ENCODE peak calls at places on chromosomes 1 and 21, in five cellular contexts. B, Z, C, S and N are unnamed samples. For H3K4me1, the result is how much of the 10 kb centered on the place peaks cover.

GRCh38 chr1:224851850-224852261 is 77.6 kb upstream of the DNAH14 start:
- ATAC-seq in B (peak), S (peak), C (peak), Z (peak), N (peak)

GRCh38 chr1:208302702-208303101 is 58.5 kb upstream of the PLXNA2 start:
- ATAC-seq in Z (no peak), C (no peak), S (no peak), B (no peak), N (no peak)

GRCh38 chr1:19344372-19344810 is 32.3 kb downstream of the SLC66A1 start:
- ATAC-seq in S (peak), Z (peak), B (peak), C (peak), N (peak)

GRCh38 chr21:42834730-42835191 is 44.6 kb downstream of the WDR4 start:
- ATAC-seq in Z (no peak), S (no peak), B (no peak), C (no peak), N (no peak)

GRCh38 chr1:206708882-206709281 is 24.2 kb downstream of the MAPKAPK2 start:
- ATAC-seq in C (no peak), S (no peak), Z (no peak), B (peak), N (no peak)

GRCh38 chr1:232589809-232590741 is 39.9 kb downstream of the SIPA1L2 start:
- ATAC-seq in B (no peak), Z (peak), S (no peak), C (peak), N (no peak)

GRCh38 chr1:244369256-244370057 is 82.3 kb downstream of the ADSS2 start:
- ATAC-seq in Z (no peak), B (no peak), C (no peak), S (no peak), N (no peak)

GRCh38 chr1:153525088-153525713 is 10.6 kb downstream of the S100A6 start:
- ATAC-seq in S (peak), B (peak), Z (peak), C (no peak), N (peak)

GRCh38 chr1:161215079-161215478 is at the start of gene FCER1G:
- ATAC-seq in C (no peak), S (peak), Z (peak), B (no peak), N (peak)

GRCh38 chr1:23567996-23568607 is 8.8 kb upstream of the ID3 start:
- ATAC-seq in S (peak), C (peak), B (no peak), Z (peak), N (peak)

GRCh38 chr1:22976461-22977243 is 4.0 kb upstream of the LACTBL1 start:
- ATAC-seq in C (peak), S (peak), B (peak), Z (peak), N (peak)

GRCh38 chr1:183270541-183271141 is 84.6 kb downstream of the LAMC2 start:
- ATAC-seq in S (no peak), B (no peak), C (peak), Z (peak), N (no peak)

GRCh38 chr1:234631721-234632125 is 21.7 kb upstream of the IRF2BP2 start:
- ATAC-seq in Z (peak), S (peak), B (peak), C (no peak), N (peak)

GRCh38 chr1:175005085-175005783 is 5.5 kb downstream of the CACYBP start:
- ATAC-seq in Z (no peak), B (no peak), S (no peak), C (no peak), N (no peak)

GRCh38 chr1:232629250-232630046 is 485 bp downstream of the SIPA1L2 start:
- ATAC-seq in C (peak), S (no peak), Z (peak), B (peak), N (no peak)

GRCh38 chr1:44636711-44637589 is 37.3 kb downstream of the TMEM53 start:
- ATAC-seq in C (no peak), S (peak), Z (no peak), B (no peak), N (no peak)

GRCh38 chr1:39509360-39510009 is 18.0 kb downstream of the BMP8A start:
- ATAC-seq in S (peak), Z (peak), C (peak), B (no peak), N (peak)

GRCh38 chr1:168135116-168135981 is 1.4 kb downstream of the GPR161 start:
- ATAC-seq in Z (no peak), S (peak), B (peak), C (no peak), N (no peak)

GRCh38 chr1:248375446-248375845 is at the start of gene OR2T6:
- ATAC-seq in S (no peak), B (no peak), C (no peak), Z (no peak), N (no peak)

GRCh38 chr1:91864017-91864700 is 21.8 kb downstream of the TGFBR3 start:
- ATAC-seq in Z (peak), C (peak), B (no peak), S (no peak), N (no peak)

GRCh38 chr1:14113841-14114567 is 414.0 kb downstream of the PRDM2 start:
- ATAC-seq in Z (peak), B (peak), C (peak), S (peak), N (peak)

GRCh38 chr1:221200464-221200863 is 321.2 kb downstream of the HLX start:
- ATAC-seq in C (peak), Z (no peak), S (no peak), B (no peak), N (no peak)

GRCh38 chr1:221761354-221762002 is 19.6 kb upstream of the DUSP10 start:
- ATAC-seq in C (peak), Z (no peak), B (no peak), S (peak), N (no peak)

GRCh38 chr1:196896355-196896754 is 8.5 kb downstream of the CFHR4 start:
- ATAC-seq in B (no peak), S (no peak), C (no peak), Z (no peak), N (no peak)

GRCh38 chr1:223834660-223835263 is 11.0 kb downstream of the TP53BP2 start:
- ATAC-seq in S (peak), Z (no peak), C (no peak), B (no peak), N (peak)
- H3K4me1 ChIP-seq in S (under half), Z (half or more), C (under half), B (half or more), N (under half)

GRCh38 chr1:37557402-37557801 is 662 bp downstream of the DNALI1 start:
- ATAC-seq in S (no peak), B (no peak), Z (no peak), C (no peak), N (no peak)
- H3K4me3 ChIP-seq in S (no peak), B (no peak), Z (peak), C (no peak), N (no peak)

GRCh38 chr1:74235153-74235552 is at the start of gene TNNI3K:
- ATAC-seq in B (no peak), Z (no peak), C (no peak), S (no peak), N (no peak)
- TF ChIP-seq EP300 in B (no peak), Z (no peak), C (no peak), S (no peak), N (no peak)

GRCh38 chr1:230174765-230175747 is 108.0 kb downstream of the GALNT2 start:
- ATAC-seq in B (no peak), Z (no peak), C (no peak), S (peak), N (no peak)
- H3K4me1 ChIP-seq in B (under half), Z (under half), C (under half), S (under half), N (half or more)

GRCh38 chr1:226108935-226109828 is 46.7 kb downstream of the H3-3A start:
- ATAC-seq in Z (peak), B (peak), C (peak), S (no peak), N (peak)
- H3K4me3 ChIP-seq in Z (peak), B (peak), C (peak), S (peak), N (peak)

GRCh38 chr1:63787875-63788274 is 14.1 kb downstream of the ROR1 start:
- ATAC-seq in S (no peak), B (no peak), Z (peak), C (no peak), N (no peak)
- TF ChIP-seq EP300 in S (no peak), B (no peak), Z (no peak), C (no peak), N (no peak)

GRCh38 chr1:95229706-95230105 is 4.3 kb upstream of the RWDD3 start:
- ATAC-seq in Z (no peak), C (no peak), B (no peak), S (no peak), N (no peak)

GRCh38 chr1:95230768-95231191 is 3.2 kb upstream of the RWDD3 start:
- ATAC-seq in S (no peak), C (no peak), B (no peak), Z (no peak), N (no peak)

GRCh38 chr1:95232646-95233320 is 1.2 kb upstream of the RWDD3 start:
- ATAC-seq in Z (no peak), S (no peak), B (no peak), C (no peak), N (no peak)

GRCh38 chr1:95229042-95229441 is 5.0 kb upstream of the RWDD3 start:
- ATAC-seq in Z (no peak), S (no peak), B (no peak), C (no peak), N (no peak)

DNA sequence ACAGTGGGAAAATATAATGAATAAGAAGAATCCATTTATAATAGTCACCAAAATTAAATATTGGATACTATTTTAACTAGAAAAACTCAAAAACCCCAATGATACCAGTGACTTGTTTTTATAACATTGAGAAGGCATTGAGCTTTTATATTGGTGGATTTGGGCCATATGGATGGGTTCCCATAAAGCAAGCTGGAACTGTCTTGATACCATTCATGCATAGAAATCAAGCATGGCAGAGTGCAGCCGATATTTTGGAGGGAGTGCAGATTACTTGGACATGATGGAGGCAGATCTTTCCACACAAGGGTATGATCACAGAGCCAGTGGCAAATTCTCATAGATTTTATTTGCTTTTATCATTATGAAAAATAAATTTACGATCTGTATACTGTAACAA is 3.8 kb upstream of the RWDD3 start:
- ATAC-seq in Z (no peak), C (no peak), B (no peak), S (no peak), N (no peak)
- H3K4me1 ChIP-seq in Z (under half), C (under half), B (under half), S (under half), N (under half)